ENCODE peak calls at places on chromosomes 12 and 14, in five cellular contexts. One of them, this sample, is unnamed.

GRCh38 chr14:29858299-29858698 is 69.3 kb downstream of the PRKD1 start:
- DNase-seq in GM10248: no peak
- DNase-seq in activated naive CD8-positive, alpha-beta T cell treated with anti-CD3 and anti-CD28 coated beads, Interleukin-2, amount 50 U/mL, for 24 hours: no peak
- DNase-seq in GM23248: no peak
- DNase-seq in CD8-positive, alpha-beta memory T cell: no peak
- DNase-seq in this sample: no peak

GRCh38 chr12:31961137-31961536 is 1.9 kb downstream of the RESF1 start:
- DNase-seq in GM10248: no peak
- DNase-seq in activated naive CD8-positive, alpha-beta T cell treated with anti-CD3 and anti-CD28 coated beads, Interleukin-2, amount 50 U/mL, for 24 hours: no peak
- DNase-seq in GM23248: no peak
- DNase-seq in CD8-positive, alpha-beta memory T cell: no peak
- DNase-seq in this sample: no peak

GRCh38 chr14:81450100-81450531 is 50.0 kb upstream of the STON2 start:
- DNase-seq in GM10248: no peak
- DNase-seq in activated naive CD8-positive, alpha-beta T cell treated with anti-CD3 and anti-CD28 coated beads, Interleukin-2, amount 50 U/mL, for 24 hours: no peak
- DNase-seq in GM23248: peak
- DNase-seq in CD8-positive, alpha-beta memory T cell: no peak
- DNase-seq in this sample: no peak

GRCh38 chr12:95815635-95816212 is 25.2 kb upstream of the NTN4 start:
- DNase-seq in GM10248: peak
- DNase-seq in activated naive CD8-positive, alpha-beta T cell treated with anti-CD3 and anti-CD28 coated beads, Interleukin-2, amount 50 U/mL, for 24 hours: no peak
- DNase-seq in GM23248: peak
- DNase-seq in CD8-positive, alpha-beta memory T cell: no peak
- DNase-seq in this sample: no peak

GRCh38 chr14:74549588-74549987 is 56.0 kb downstream of the ISCA2 start:
- DNase-seq in GM10248: no peak
- DNase-seq in activated naive CD8-positive, alpha-beta T cell treated with anti-CD3 and anti-CD28 coated beads, Interleukin-2, amount 50 U/mL, for 24 hours: no peak
- DNase-seq in GM23248: peak
- DNase-seq in CD8-positive, alpha-beta memory T cell: no peak
- DNase-seq in this sample: no peak

GRCh38 chr12:76786986-76787385 is 23.1 kb downstream of the ZDHHC17 start:
- DNase-seq in GM10248: no peak
- DNase-seq in activated naive CD8-positive, alpha-beta T cell treated with anti-CD3 and anti-CD28 coated beads, Interleukin-2, amount 50 U/mL, for 24 hours: no peak
- DNase-seq in GM23248: no peak
- DNase-seq in CD8-positive, alpha-beta memory T cell: no peak
- DNase-seq in this sample: no peak

GRCh38 chr14:100476012-100476822 is 111.0 kb downstream of the BEGAIN start:
- DNase-seq in GM10248: no peak
- DNase-seq in activated naive CD8-positive, alpha-beta T cell treated with anti-CD3 and anti-CD28 coated beads, Interleukin-2, amount 50 U/mL, for 24 hours: no peak
- DNase-seq in GM23248: peak
- DNase-seq in CD8-positive, alpha-beta memory T cell: no peak
- DNase-seq in this sample: no peak

GRCh38 chr12:90366286-90366685 is 588.7 kb downstream of the CCER1 start:
- DNase-seq in GM10248: no peak
- DNase-seq in activated naive CD8-positive, alpha-beta T cell treated with anti-CD3 and anti-CD28 coated beads, Interleukin-2, amount 50 U/mL, for 24 hours: no peak
- DNase-seq in GM23248: peak
- DNase-seq in CD8-positive, alpha-beta memory T cell: no peak
- DNase-seq in this sample: no peak

GRCh38 chr14:30638926-30639325 is 16.8 kb downstream of the SCFD1 start:
- DNase-seq in GM10248: no peak
- DNase-seq in activated naive CD8-positive, alpha-beta T cell treated with anti-CD3 and anti-CD28 coated beads, Interleukin-2, amount 50 U/mL, for 24 hours: no peak
- DNase-seq in GM23248: peak
- DNase-seq in CD8-positive, alpha-beta memory T cell: no peak
- DNase-seq in this sample: no peak

GRCh38 chr12:27095346-27095745 is 13.0 kb upstream of the C12orf71 start:
- DNase-seq in GM10248: no peak
- DNase-seq in activated naive CD8-positive, alpha-beta T cell treated with anti-CD3 and anti-CD28 coated beads, Interleukin-2, amount 50 U/mL, for 24 hours: no peak
- DNase-seq in GM23248: no peak
- DNase-seq in CD8-positive, alpha-beta memory T cell: no peak
- DNase-seq in this sample: no peak

GRCh38 chr12:123843912-123844748 is 82.0 kb downstream of the DNAH10 start:
- DNase-seq in GM10248: no peak
- DNase-seq in activated naive CD8-positive, alpha-beta T cell treated with anti-CD3 and anti-CD28 coated beads, Interleukin-2, amount 50 U/mL, for 24 hours: no peak
- DNase-seq in GM23248: no peak
- DNase-seq in CD8-positive, alpha-beta memory T cell: no peak
- DNase-seq in this sample: no peak

GRCh38 chr12:12017135-12017581 is 53.6 kb upstream of the BCL2L14 start:
- DNase-seq in GM10248: no peak
- DNase-seq in activated naive CD8-positive, alpha-beta T cell treated with anti-CD3 and anti-CD28 coated beads, Interleukin-2, amount 50 U/mL, for 24 hours: no peak
- DNase-seq in GM23248: no peak
- DNase-seq in CD8-positive, alpha-beta memory T cell: no peak
- DNase-seq in this sample: no peak

GRCh38 chr12:58378038-58378437 is 436.7 kb downstream of the ATP23 start:
- DNase-seq in GM10248: no peak
- DNase-seq in activated naive CD8-positive, alpha-beta T cell treated with anti-CD3 and anti-CD28 coated beads, Interleukin-2, amount 50 U/mL, for 24 hours: no peak
- DNase-seq in GM23248: peak
- DNase-seq in CD8-positive, alpha-beta memory T cell: no peak
- DNase-seq in this sample: no peak

GRCh38 chr12:1660304-1661187 is 30.3 kb upstream of the ADIPOR2 start:
- DNase-seq in GM10248: no peak
- DNase-seq in activated naive CD8-positive, alpha-beta T cell treated with anti-CD3 and anti-CD28 coated beads, Interleukin-2, amount 50 U/mL, for 24 hours: no peak
- DNase-seq in GM23248: peak
- DNase-seq in CD8-positive, alpha-beta memory T cell: peak
- DNase-seq in this sample: no peak

GRCh38 chr14:23097786-23098185 is 2.5 kb downstream of the C14orf119 start:
- DNase-seq in GM10248: no peak
- DNase-seq in activated naive CD8-positive, alpha-beta T cell treated with anti-CD3 and anti-CD28 coated beads, Interleukin-2, amount 50 U/mL, for 24 hours: no peak
- DNase-seq in GM23248: no peak
- DNase-seq in CD8-positive, alpha-beta memory T cell: no peak
- DNase-seq in this sample: no peak

GRCh38 chr12:45912774-45913173 is 77.6 kb downstream of the SCAF11 start:
- DNase-seq in GM10248: no peak
- DNase-seq in activated naive CD8-positive, alpha-beta T cell treated with anti-CD3 and anti-CD28 coated beads, Interleukin-2, amount 50 U/mL, for 24 hours: no peak
- DNase-seq in GM23248: no peak
- DNase-seq in CD8-positive, alpha-beta memory T cell: no peak
- DNase-seq in this sample: no peak

GRCh38 chr12:121784460-121784859 is 9.0 kb downstream of the RHOF start:
- DNase-seq in GM10248: no peak
- DNase-seq in activated naive CD8-positive, alpha-beta T cell treated with anti-CD3 and anti-CD28 coated beads, Interleukin-2, amount 50 U/mL, for 24 hours: no peak
- DNase-seq in GM23248: peak
- DNase-seq in CD8-positive, alpha-beta memory T cell: no peak
- DNase-seq in this sample: no peak

GRCh38 chr12:121858662-121859572 is at the start of gene HPD:
- DNase-seq in GM10248: no peak
- DNase-seq in activated naive CD8-positive, alpha-beta T cell treated with anti-CD3 and anti-CD28 coated beads, Interleukin-2, amount 50 U/mL, for 24 hours: no peak
- DNase-seq in GM23248: peak
- DNase-seq in CD8-positive, alpha-beta memory T cell: no peak
- DNase-seq in this sample: no peak

GRCh38 chr12:89344043-89344861 is 8.0 kb downstream of the DUSP6 start:
- DNase-seq in GM10248: no peak
- DNase-seq in activated naive CD8-positive, alpha-beta T cell treated with anti-CD3 and anti-CD28 coated beads, Interleukin-2, amount 50 U/mL, for 24 hours: no peak
- DNase-seq in GM23248: no peak
- DNase-seq in CD8-positive, alpha-beta memory T cell: no peak
- DNase-seq in this sample: no peak

GRCh38 chr14:55540847-55541773 is 38.9 kb upstream of the KTN1 start:
- DNase-seq in GM10248: no peak
- DNase-seq in activated naive CD8-positive, alpha-beta T cell treated with anti-CD3 and anti-CD28 coated beads, Interleukin-2, amount 50 U/mL, for 24 hours: no peak
- DNase-seq in GM23248: peak
- DNase-seq in CD8-positive, alpha-beta memory T cell: no peak
- DNase-seq in this sample: no peak

GRCh38 chr12:78209851-78210493 is 379.3 kb downstream of the NAV3 start:
- DNase-seq in GM10248: no peak
- DNase-seq in activated naive CD8-positive, alpha-beta T cell treated with anti-CD3 and anti-CD28 coated beads, Interleukin-2, amount 50 U/mL, for 24 hours: no peak
- DNase-seq in GM23248: peak
- DNase-seq in CD8-positive, alpha-beta memory T cell: no peak
- DNase-seq in this sample: no peak

GRCh38 chr14:52835122-52835903 is 43.9 kb upstream of the GNPNAT1 start:
- DNase-seq in GM10248: no peak
- DNase-seq in activated naive CD8-positive, alpha-beta T cell treated with anti-CD3 and anti-CD28 coated beads, Interleukin-2, amount 50 U/mL, for 24 hours: no peak
- DNase-seq in GM23248: peak
- DNase-seq in CD8-positive, alpha-beta memory T cell: no peak
- DNase-seq in this sample: no peak

GRCh38 chr12:80925237-80925636 is 12.5 kb downstream of the LIN7A start:
- DNase-seq in GM10248: no peak
- DNase-seq in activated naive CD8-positive, alpha-beta T cell treated with anti-CD3 and anti-CD28 coated beads, Interleukin-2, amount 50 U/mL, for 24 hours: no peak
- DNase-seq in GM23248: no peak
- DNase-seq in CD8-positive, alpha-beta memory T cell: no peak
- DNase-seq in this sample: no peak

GRCh38 chr14:22387776-22388241 is 201.2 kb downstream of the DAD1 start:
- DNase-seq in GM10248: no peak
- DNase-seq in activated naive CD8-positive, alpha-beta T cell treated with anti-CD3 and anti-CD28 coated beads, Interleukin-2, amount 50 U/mL, for 24 hours: no peak
- DNase-seq in GM23248: no peak
- DNase-seq in CD8-positive, alpha-beta memory T cell: no peak
- DNase-seq in this sample: no peak

GRCh38 chr12:126202138-126202537 is 1136.9 kb downstream of the AACS start:
- DNase-seq in GM10248: no peak
- DNase-seq in activated naive CD8-positive, alpha-beta T cell treated with anti-CD3 and anti-CD28 coated beads, Interleukin-2, amount 50 U/mL, for 24 hours: no peak
- DNase-seq in GM23248: no peak
- DNase-seq in CD8-positive, alpha-beta memory T cell: no peak
- DNase-seq in this sample: no peak

GRCh38 chr12:46149905-46150304 is 118.9 kb downstream of the SLC38A1 start:
- DNase-seq in GM10248: no peak
- DNase-seq in activated naive CD8-positive, alpha-beta T cell treated with anti-CD3 and anti-CD28 coated beads, Interleukin-2, amount 50 U/mL, for 24 hours: no peak
- DNase-seq in GM23248: no peak
- DNase-seq in CD8-positive, alpha-beta memory T cell: no peak
- DNase-seq in this sample: no peak

GRCh38 chr12:107449891-107450290 is 235.7 kb upstream of the PWP1 start:
- DNase-seq in GM10248: no peak
- DNase-seq in activated naive CD8-positive, alpha-beta T cell treated with anti-CD3 and anti-CD28 coated beads, Interleukin-2, amount 50 U/mL, for 24 hours: no peak
- DNase-seq in GM23248: peak
- DNase-seq in CD8-positive, alpha-beta memory T cell: no peak
- DNase-seq in this sample: no peak

GRCh38 chr12:91912178-91912577 is 233.5 kb downstream of the BTG1 start:
- DNase-seq in GM10248: no peak
- DNase-seq in activated naive CD8-positive, alpha-beta T cell treated with anti-CD3 and anti-CD28 coated beads, Interleukin-2, amount 50 U/mL, for 24 hours: no peak
- DNase-seq in GM23248: no peak
- DNase-seq in CD8-positive, alpha-beta memory T cell: no peak
- DNase-seq in this sample: no peak

GRCh38 chr14:80468331-80469122 is 257.2 kb upstream of the DIO2 start:
- DNase-seq in GM10248: no peak
- DNase-seq in activated naive CD8-positive, alpha-beta T cell treated with anti-CD3 and anti-CD28 coated beads, Interleukin-2, amount 50 U/mL, for 24 hours: no peak
- DNase-seq in GM23248: no peak
- DNase-seq in CD8-positive, alpha-beta memory T cell: no peak
- DNase-seq in this sample: no peak

GRCh38 chr12:46667547-46667946 is 158.2 kb downstream of the SLC38A4 start:
- DNase-seq in GM10248: no peak
- DNase-seq in activated naive CD8-positive, alpha-beta T cell treated with anti-CD3 and anti-CD28 coated beads, Interleukin-2, amount 50 U/mL, for 24 hours: no peak
- DNase-seq in GM23248: peak
- DNase-seq in CD8-positive, alpha-beta memory T cell: no peak
- DNase-seq in this sample: no peak

This sample was measured in SIG-M5.